ENCODE peak calls at places on chromosome 13, in nine cellular contexts. N is tibial artery; M is Calu3; U is psoas muscle; T is CD8-positive, alpha-beta T cell; H is fibroblast of villous mesenchyme; Q is esophagus muscularis mucosa; J is K562; P is dorsolateral prefrontal cortex. L is an unnamed sample.

GRCh38 chr13:77952737-77953136 is 34.1 kb upstream of the EDNRB start:
- DNase-seq in P (no peak), N (no peak), Q (no peak), H (no peak), M (no peak), J (no peak), T (no peak), U (no peak), L (no peak)

GRCh38 chr13:70357031-70357430 is 248.8 kb upstream of the KLHL1 start:
- DNase-seq in J (no peak), U (no peak), H (no peak), Q (no peak), N (no peak), M (no peak), P (no peak), T (no peak), L (no peak)

GRCh38 chr13:114059946-114060860 is 72.2 kb downstream of the RASA3 start:
- DNase-seq in U (peak), Q (no peak), M (no peak), T (no peak), N (no peak), H (no peak), J (no peak), P (no peak), L (no peak)

GRCh38 chr13:74329978-74330377 is 195.8 kb upstream of the KLF12 start:
- DNase-seq in Q (no peak), U (no peak), J (no peak), M (no peak), H (peak), N (no peak), T (no peak), P (no peak), L (no peak)

GRCh38 chr13:27858046-27858445 is 61.8 kb upstream of the PDX1 start:
- DNase-seq in H (no peak), U (no peak), M (no peak), N (no peak), T (no peak), Q (peak), J (no peak), P (no peak), L (no peak)

GRCh38 chr13:113647351-113648217 is 10.4 kb downstream of the ATP4B start:
- DNase-seq in H (peak), U (peak), J (no peak), T (no peak), P (peak), Q (no peak), M (peak), N (peak), L (no peak)

GRCh38 chr13:62320731-62321130 is 905.1 kb upstream of the PCDH20 start:
- DNase-seq in T (no peak), H (no peak), N (no peak), P (no peak), Q (no peak), U (no peak), M (no peak), J (no peak), L (no peak)

GRCh38 chr13:35723820-35724219 is 247.3 kb upstream of the MAB21L1 start:
- DNase-seq in M (no peak), T (no peak), H (peak), N (no peak), U (no peak), Q (no peak), J (no peak), P (no peak), L (no peak)

GRCh38 chr13:86324191-86324590 is 525.0 kb upstream of the SLITRK6 start:
- DNase-seq in M (no peak), H (no peak), T (no peak), P (no peak), Q (no peak), N (no peak), U (no peak), J (no peak), L (no peak)

GRCh38 chr13:108700421-108701170 is 71.2 kb downstream of the MYO16 start:
- DNase-seq in J (no peak), P (no peak), T (no peak), N (no peak), U (no peak), M (no peak), H (peak), Q (no peak), L (no peak)

GRCh38 chr13:32381539-32381938 is 46.4 kb downstream of the N4BP2L1 start:
- DNase-seq in M (peak), U (no peak), J (peak), T (no peak), N (no peak), Q (no peak), H (peak), P (no peak), L (peak)

GRCh38 chr13:71339010-71339409 is 528.0 kb downstream of the DACH1 start:
- DNase-seq in M (no peak), T (no peak), U (no peak), J (no peak), H (peak), Q (no peak), P (no peak), N (no peak), L (no peak)

GRCh38 chr13:35857769-35858168 is 273.4 kb downstream of the DCLK1 start:
- DNase-seq in J (no peak), T (no peak), M (no peak), H (peak), P (no peak), U (no peak), N (no peak), Q (peak), L (no peak)

GRCh38 chr13:52428295-52428694 is 22.1 kb downstream of the VPS36 start:
- DNase-seq in H (peak), U (no peak), P (no peak), Q (no peak), N (no peak), M (peak), J (peak), T (no peak), L (no peak)

GRCh38 chr13:113765241-113765910 is 6.3 kb downstream of the TMEM255B start:
- DNase-seq in U (no peak), N (peak), T (no peak), P (no peak), J (no peak), M (no peak), H (peak), Q (no peak), L (no peak)

GRCh38 chr13:30569901-30570576 is 47.7 kb upstream of the USPL1 start:
- DNase-seq in N (peak), P (no peak), J (peak), M (no peak), Q (no peak), T (no peak), H (peak), U (no peak), L (no peak)

GRCh38 chr13:30577381-30577780 is 40.3 kb upstream of the USPL1 start:
- DNase-seq in T (no peak), N (no peak), P (no peak), M (no peak), U (no peak), H (peak), Q (no peak), J (peak), L (no peak)

GRCh38 chr13:30576528-30576927 is 41.2 kb upstream of the USPL1 start:
- DNase-seq in Q (no peak), M (no peak), J (peak), N (no peak), T (no peak), U (no peak), P (no peak), H (peak), L (no peak)

GRCh38 chr13:30567072-30567471 is 50.6 kb upstream of the USPL1 start:
- DNase-seq in T (no peak), P (no peak), Q (no peak), M (no peak), J (no peak), H (no peak), N (no peak), U (no peak), L (no peak)

GRCh38 chr13:30572859-30573275 is 44.9 kb upstream of the USPL1 start:
- DNase-seq in J (no peak), T (no peak), N (no peak), H (peak), U (no peak), M (no peak), P (no peak), Q (no peak), L (no peak)
- TF ChIP-seq CTCF in J (no peak), T (peak), N (peak), H (peak), U (peak), M (no peak), P (peak), Q (peak), L (no peak)

GRCh38 chr13:110715395-110716234 is 2.1 kb downstream of the ING1 start:
- DNase-seq in T (peak), M (peak), Q (peak), N (peak), U (peak), J (peak), P (peak), H (peak), L (peak)
- TF ChIP-seq CTCF in T (no peak), M (no peak), Q (peak), N (no peak), U (peak), J (peak), P (peak), H (no peak), L (no peak)

DNA sequence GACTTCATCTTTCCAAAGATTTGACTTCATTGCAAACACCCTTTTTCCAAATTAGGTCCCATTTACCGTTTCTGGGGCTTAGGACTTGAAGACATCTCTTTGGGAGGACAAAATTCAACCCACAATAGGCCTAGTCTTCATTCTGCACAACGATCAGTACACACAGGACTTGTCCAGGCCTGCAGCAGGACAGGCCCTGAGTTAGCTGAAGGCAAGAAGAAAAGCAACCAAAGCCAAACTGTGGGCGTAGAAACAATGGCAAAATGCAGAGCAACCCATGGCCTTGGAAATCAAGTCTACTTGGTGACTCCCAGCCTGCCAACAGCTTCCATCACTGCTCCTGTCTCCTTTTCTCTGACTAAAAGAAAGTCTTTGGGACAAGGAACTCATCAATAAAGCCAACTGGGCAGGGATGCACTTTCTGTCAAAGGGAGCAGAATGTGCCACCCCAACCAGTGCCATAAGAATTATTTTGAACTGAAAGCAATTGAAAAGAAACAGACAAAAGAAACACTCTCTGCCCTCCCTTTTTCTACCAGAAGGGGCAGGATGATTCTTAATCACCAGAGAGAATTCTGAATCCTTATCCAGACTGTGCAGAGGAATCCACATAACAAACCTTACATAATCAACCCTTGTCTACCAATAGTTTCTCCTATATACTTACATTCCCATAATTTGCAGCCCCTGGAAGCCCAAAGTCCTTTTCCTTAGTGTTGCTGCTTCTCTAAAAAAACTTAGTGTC is 520.9 kb upstream of the NBEA start:
- DNase-seq in J (no peak), Q (no peak), H (no peak), P (no peak), U (no peak), T (no peak), N (no peak), M (no peak), L (no peak)
- TF ChIP-seq CTCF in J (no peak), Q (no peak), H (peak), P (no peak), U (no peak), T (no peak), N (no peak), M (no peak), L (no peak)

GRCh38 chr13:68810660-68811059 is 1297.0 kb upstream of the ATXN8OS start:
- DNase-seq in T (no peak), P (no peak), M (no peak), H (no peak), U (no peak), N (no peak), Q (no peak), J (peak), L (no peak)
- TF ChIP-seq CTCF in T (no peak), P (no peak), M (no peak), H (no peak), U (no peak), N (no peak), Q (no peak), J (no peak), L (no peak)

GRCh38 chr13:45101327-45102018 is 18.8 kb upstream of the GTF2F2 start:
- DNase-seq in T (no peak), U (no peak), M (no peak), J (no peak), P (no peak), N (no peak), H (no peak), Q (no peak), L (no peak)

GRCh38 chr13:45104294-45104693 is 16.0 kb upstream of the GTF2F2 start:
- DNase-seq in N (no peak), J (no peak), H (no peak), U (no peak), T (no peak), M (no peak), Q (no peak), P (no peak), L (no peak)

GRCh38 chr13:45100855-45101254 is 19.5 kb upstream of the GTF2F2 start:
- DNase-seq in Q (no peak), P (no peak), H (no peak), J (no peak), M (no peak), T (no peak), U (no peak), N (no peak), L (no peak)

GRCh38 chr13:45105895-45106294 is 14.4 kb upstream of the GTF2F2 start:
- DNase-seq in T (no peak), U (no peak), P (no peak), H (peak), Q (no peak), M (no peak), N (no peak), J (no peak), L (no peak)

GRCh38 chr13:45102136-45102802 is 18.0 kb upstream of the GTF2F2 start:
- DNase-seq in J (no peak), H (peak), U (no peak), Q (no peak), P (peak), M (no peak), T (no peak), N (no peak), L (no peak)
- TF ChIP-seq CTCF in J (no peak), H (no peak), U (no peak), Q (no peak), P (no peak), M (no peak), T (no peak), N (no peak), L (no peak)

GRCh38 chr13:60258349-60258748 is 94.6 kb upstream of the DIAPH3 start:
- DNase-seq in H (no peak), U (no peak), T (no peak), P (no peak), M (no peak), J (peak), N (no peak), Q (no peak), L (no peak)

GRCh38 chr13:60265566-60265965 is 101.8 kb upstream of the DIAPH3 start:
- DNase-seq in P (no peak), N (no peak), H (no peak), T (no peak), M (no peak), J (no peak), U (no peak), Q (no peak), L (no peak)

GRCh38 chr13:60261432-60262351 is 98.0 kb upstream of the DIAPH3 start:
- DNase-seq in P (no peak), U (no peak), J (peak), T (no peak), N (no peak), Q (no peak), M (no peak), H (no peak), L (no peak)

GRCh38 chr13:60260440-60260839 is 96.7 kb upstream of the DIAPH3 start:
- DNase-seq in M (no peak), U (no peak), P (no peak), H (no peak), J (peak), Q (no peak), N (no peak), T (no peak), L (no peak)
- TF ChIP-seq CTCF in M (no peak), U (no peak), P (no peak), H (no peak), J (peak), Q (no peak), N (no peak), T (no peak), L (no peak)

L was measured in nephron progenitor cell.